ENCODE peak calls at places on chromosomes 6 and 20, in four cellular contexts. O is HCT116, X is hepatocyte, E is MM.1S. L is an unnamed sample. For H3K9me2, the result is how much of the 10 kb centered on the place peaks cover.

GRCh38 chr20:44967207-44967807 is 995 bp downstream of the STK4 start:
- DNase-seq in E (peak), X (no peak), O (no peak), L (peak)

GRCh38 chr6:32244946-32245398 is 21.1 kb upstream of the NOTCH4 start:
- DNase-seq in O (peak), E (peak), X (peak), L (peak)

GRCh38 chr6:52511572-52512151 is 65.2 kb downstream of the TRAM2 start:
- DNase-seq in X (no peak), E (no peak), O (no peak), L (peak)

GRCh38 chr6:138620630-138621029 is 121.3 kb upstream of the NHSL1 start:
- DNase-seq in O (no peak), X (no peak), E (no peak), L (no peak)

GRCh38 chr20:17557675-17558006 is 12.2 kb upstream of the DSTN start:
- DNase-seq in O (peak), X (peak), E (no peak), L (peak)

GRCh38 chr6:20237677-20238460 is 25.6 kb upstream of the MBOAT1 start:
- DNase-seq in X (no peak), O (no peak), E (no peak), L (peak)

GRCh38 chr20:2037296-2037914 is 43.5 kb upstream of the PDYN start:
- DNase-seq in O (no peak), X (no peak), E (no peak), L (no peak)

GRCh38 chr6:43496370-43497128 is 13.6 kb downstream of the LRRC73 start:
- DNase-seq in O (no peak), X (peak), E (no peak), L (no peak)

GRCh38 chr6:144588674-144589325 is 303.7 kb downstream of the UTRN start:
- DNase-seq in O (no peak), E (peak), X (no peak), L (no peak)

GRCh38 chr20:51565741-51566140 is 23.2 kb upstream of the NFATC2 start:
- DNase-seq in O (no peak), E (peak), X (no peak), L (no peak)

GRCh38 chr6:152401978-152402377 is 235.2 kb downstream of the SYNE1 start:
- DNase-seq in E (no peak), X (no peak), O (peak), L (peak)

GRCh38 chr6:159929819-159930218 is 39.0 kb downstream of the MAS1 start:
- DNase-seq in O (no peak), E (no peak), X (peak), L (no peak)

GRCh38 chr6:111673871-111674270 is 68.2 kb upstream of the TRAF3IP2 start:
- DNase-seq in X (no peak), E (no peak), O (no peak), L (no peak)

GRCh38 chr6:55397986-55398385 is 70.7 kb downstream of the GFRAL start:
- DNase-seq in O (no peak), E (no peak), X (no peak), L (no peak)

GRCh38 chr20:33656783-33657703 is 5.1 kb upstream of the C20orf144 start:
- DNase-seq in E (no peak), O (no peak), X (no peak), L (no peak)

GRCh38 chr6:64010010-64010409 is 374.4 kb downstream of the PHF3 start:
- DNase-seq in O (no peak), X (no peak), E (no peak), L (no peak)

GRCh38 chr6:155177369-155177961 is 86.3 kb upstream of the CLDN20 start:
- DNase-seq in X (peak), E (peak), O (peak), L (peak)

GRCh38 chr6:13159295-13159694 is 169.0 kb downstream of the TBC1D7 start:
- DNase-seq in O (no peak), X (no peak), E (no peak), L (no peak)

GRCh38 chr20:25549866-25550477 is 35.4 kb downstream of the NINL start:
- DNase-seq in X (no peak), O (no peak), E (no peak), L (peak)

GRCh38 chr6:105163186-105163585 is 16.6 kb downstream of the POPDC3 start:
- DNase-seq in E (no peak), O (no peak), X (no peak), L (no peak)

GRCh38 chr6:118558811-118559217 is 10.7 kb downstream of the PLN start:
- DNase-seq in X (no peak), E (peak), O (no peak), L (no peak)

GRCh38 chr6:142242269-142242668 is 59.5 kb upstream of the ADGRG6 start:
- DNase-seq in E (no peak), X (no peak), O (no peak), L (no peak)

GRCh38 chr20:54257090-54257816 is 49.4 kb downstream of the PFDN4 start:
- DNase-seq in X (peak), O (peak), E (no peak), L (peak)

GRCh38 chr6:39965716-39966115 is 31.5 kb upstream of the MOCS1 start:
- DNase-seq in O (no peak), E (no peak), X (no peak), L (no peak)

GRCh38 chr6:138647006-138647405 is 126.6 kb upstream of the CCDC28A start:
- DNase-seq in O (no peak), E (no peak), X (no peak), L (no peak)

GRCh38 chr20:63273180-63273579 is 567 bp downstream of the ARFGAP1 start:
- DNase-seq in X (no peak), E (no peak), O (no peak), L (no peak)

GRCh38 chr6:155402656-155403304 is 52.9 kb downstream of the NOX3 start:
- DNase-seq in X (no peak), O (no peak), E (no peak), L (no peak)

DNA sequence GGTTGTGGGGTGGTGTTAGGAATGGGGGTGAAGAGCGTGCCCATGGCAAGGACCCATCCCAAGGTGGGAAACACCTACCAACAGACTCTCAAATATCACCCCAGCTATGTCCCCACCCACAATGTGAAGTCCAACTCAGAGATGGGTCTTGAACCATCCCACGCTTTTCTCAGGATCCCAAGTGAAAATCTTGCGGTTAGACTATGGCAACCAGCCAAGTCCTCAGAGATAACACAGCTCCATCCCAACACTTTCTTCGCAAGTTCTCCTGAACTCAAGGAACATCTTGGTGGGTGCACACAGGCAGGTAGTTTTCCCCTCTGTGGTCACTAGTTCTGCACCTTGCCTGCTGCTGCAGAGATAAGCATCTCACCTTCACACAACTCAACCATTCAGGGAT is 116.0 kb downstream of the CDC5L start:
- DNase-seq in E (no peak), X (no peak), O (no peak), L (no peak)
- H3K9me2 ChIP-seq in E (under half), X (under half), O (under half), L (under half)

DNA sequence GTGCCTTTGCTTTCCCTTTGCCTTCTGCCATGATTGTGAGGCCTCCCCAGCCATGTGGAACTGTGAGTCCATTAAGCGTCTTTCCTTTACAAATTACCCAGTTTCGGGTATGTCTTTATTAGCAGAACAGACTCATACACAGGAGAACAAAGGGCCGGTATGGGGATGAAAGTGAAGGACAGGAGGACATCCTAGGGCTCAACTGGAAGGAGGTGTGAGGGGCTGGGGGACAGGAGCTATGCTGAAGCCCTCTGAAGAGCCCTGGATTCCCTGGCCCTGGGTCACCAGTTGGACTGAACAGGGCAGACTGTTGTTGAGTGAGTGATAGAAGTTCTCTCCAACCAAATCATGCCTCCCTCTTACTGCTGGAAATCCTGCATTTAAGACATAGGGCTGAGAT is 105.8 kb downstream of the SCML4 start:
- DNase-seq in O (no peak), E (no peak), X (no peak), L (no peak)
- TF ChIP-seq CTCF in O (no peak), E (no peak), X (no peak), L (no peak)

GRCh38 chr6:107098436-107099307 is 16.6 kb downstream of the BEND3 start:
- DNase-seq in E (no peak), O (no peak), X (no peak), L (no peak)
- H3K9me2 ChIP-seq in E (under half), O (under half), X (under half), L (under half)

DNA sequence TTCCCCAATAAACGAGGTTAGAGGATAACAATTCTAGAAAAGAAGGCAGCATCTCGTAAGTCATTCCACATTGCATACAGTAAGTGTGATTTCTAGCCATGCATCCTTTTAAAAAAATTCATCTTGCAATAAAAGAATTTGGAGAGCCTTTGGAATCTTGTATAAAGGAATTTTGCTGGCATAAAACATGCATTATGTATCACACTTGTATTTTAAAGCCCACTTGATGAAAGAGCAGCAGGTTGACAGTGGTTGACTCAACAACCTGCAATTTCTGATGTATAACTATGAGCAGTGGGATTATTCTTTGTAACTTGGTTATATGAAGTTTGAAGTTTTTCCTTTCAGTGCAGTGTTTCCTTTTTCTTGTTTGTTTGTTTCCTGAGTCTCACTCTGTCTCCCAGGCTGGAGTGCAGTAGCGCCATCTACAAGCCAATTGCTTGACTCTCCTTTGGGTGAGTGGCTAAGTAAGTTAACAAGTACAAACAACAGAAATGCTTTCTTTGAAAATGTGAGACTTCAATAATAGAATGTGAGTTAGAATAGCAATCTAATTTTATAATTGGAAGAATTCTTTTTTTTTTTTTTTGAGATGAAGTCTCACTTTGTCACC is 39.9 kb downstream of the JARID2 start:
- DNase-seq in O (no peak), E (no peak), X (no peak), L (peak)
- TF ChIP-seq CTCF in O (peak), E (no peak), X (no peak), L (peak)

GRCh38 chr6:1658212-1659005 is 48.7 kb downstream of the FOXC1 start:
- DNase-seq in E (no peak), X (no peak), O (no peak), L (no peak)
- H3K9me2 ChIP-seq in E (under half), X (under half), O (under half), L (under half)

DNA sequence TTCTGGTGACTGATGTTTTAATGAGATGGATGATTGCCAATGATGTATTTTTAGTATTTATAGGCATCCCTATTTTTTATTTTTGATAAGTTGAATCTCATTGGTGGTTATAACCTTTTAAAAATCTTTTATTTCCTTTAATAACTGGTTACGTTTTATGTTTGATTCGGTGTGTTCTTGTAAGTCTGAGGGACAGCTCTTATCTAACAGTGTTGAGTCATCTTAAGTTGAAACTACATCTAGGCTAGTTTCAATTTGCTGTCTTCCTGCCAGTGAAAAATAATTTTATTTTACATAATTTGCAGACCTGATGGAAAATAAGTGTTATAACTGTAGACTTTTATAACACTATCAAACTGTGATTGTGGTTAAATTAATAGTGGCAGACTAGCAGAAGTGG is 4.6 kb downstream of the AFDN start:
- DNase-seq in O (no peak), X (no peak), E (no peak), L (no peak)
- TF ChIP-seq CTCF in O (no peak), X (no peak), E (no peak), L (no peak)

DNA sequence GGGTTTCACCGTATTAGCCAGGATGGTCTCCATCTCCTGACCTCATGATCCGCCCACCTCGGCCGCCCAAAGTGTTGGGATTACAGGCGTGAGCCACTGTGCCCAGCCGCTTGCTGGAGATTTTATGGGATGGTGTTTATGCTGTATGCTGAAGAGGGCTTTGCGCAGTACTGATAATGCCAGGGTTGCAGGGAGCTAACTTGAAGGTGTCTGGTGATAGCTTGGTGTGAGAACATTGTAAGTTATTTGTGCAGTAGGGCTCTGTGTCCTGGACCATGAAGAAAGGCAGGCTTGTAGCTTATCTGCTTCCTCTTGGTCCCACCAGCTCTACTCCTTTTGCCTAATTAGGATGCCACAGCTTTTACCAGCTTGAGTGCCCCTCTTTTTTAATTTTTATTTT is 157.0 kb upstream of the DTNBP1 start:
- DNase-seq in X (no peak), O (no peak), E (no peak), L (no peak)
- H3K9me2 ChIP-seq in X (under half), O (under half), E (under half), L (under half)

DNA sequence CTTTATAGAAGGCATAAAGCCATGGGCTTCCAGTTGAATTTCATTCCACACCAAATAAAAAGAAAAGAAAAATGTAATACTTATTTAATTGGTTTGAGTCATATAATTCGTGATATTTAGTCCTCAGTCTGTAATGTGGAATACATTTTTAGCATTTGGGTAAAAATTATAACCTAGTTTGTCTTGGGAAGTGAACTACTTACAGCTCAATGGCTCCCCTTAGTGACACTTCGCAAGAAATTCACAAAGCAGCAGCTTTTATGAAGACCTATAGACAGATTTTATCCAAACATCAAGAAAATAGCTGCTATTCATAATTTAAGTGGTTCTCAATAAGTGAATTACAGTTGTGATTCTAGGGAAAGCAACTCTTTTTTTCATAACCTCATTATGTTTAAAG is 72.1 kb downstream of the RSPO3 start:
- DNase-seq in E (peak), X (peak), O (peak), L (peak)
- TF ChIP-seq CTCF in E (peak), X (peak), O (peak), L (peak)